ENCODE peak calls at places on chromosomes 4 and X, in eight cellular contexts. V, K, S, J, F, E, O and B are unnamed samples.

GRCh38 chrX:40098264-40099045 is 697 bp upstream of the BCOR start:
- DNase-seq in S (no peak), V (peak), F (peak), O (peak), E (no peak), J (no peak), K (peak), B (peak)

GRCh38 chr4:91830681-91831395 is 472.9 kb upstream of the GRID2 start:
- DNase-seq in V (no peak), E (no peak), J (no peak), F (no peak), S (no peak), O (no peak), K (no peak), B (no peak)

GRCh38 chr4:184826315-184827266 is 823 bp upstream of the ACSL1 start:
- DNase-seq in E (no peak), V (peak), F (no peak), O (no peak), J (no peak), S (peak), K (peak), B (no peak)

GRCh38 chr4:3705236-3705987 is 60.8 kb upstream of the ADRA2C start:
- DNase-seq in J (no peak), O (no peak), S (no peak), V (no peak), F (no peak), E (no peak), K (peak), B (peak)

GRCh38 chr4:8760561-8760960 is 111.1 kb downstream of the HMX1 start:
- DNase-seq in V (no peak), F (no peak), S (no peak), K (no peak), O (no peak), E (no peak), J (no peak), B (peak)

GRCh38 chr4:40261246-40262078 is 64.6 kb downstream of the RHOH start:
- DNase-seq in S (no peak), F (no peak), J (no peak), E (no peak), K (no peak), V (no peak), O (no peak), B (no peak)

GRCh38 chr4:78069859-78070258 is 12.7 kb downstream of the FRAS1 start:
- DNase-seq in V (no peak), J (no peak), K (no peak), E (no peak), F (no peak), S (no peak), O (no peak), B (no peak)

GRCh38 chrX:39773923-39774803 is 323.6 kb downstream of the BCOR start:
- DNase-seq in V (peak), S (peak), J (no peak), O (no peak), F (no peak), E (no peak), K (no peak), B (no peak)

GRCh38 chr4:87516683-87517082 is 12.5 kb downstream of the SPARCL1 start:
- DNase-seq in S (no peak), J (no peak), O (no peak), K (no peak), F (no peak), V (peak), E (no peak), B (no peak)